ENCODE peak calls at places on chromosome 11, in six cellular contexts. A is left ventricle myocardium inferior, K is prostate gland, Z is mesenchymal stem cell, B is thyroid gland, I is AG04450. G is an unnamed sample.

GRCh38 chr11:126150256-126150655 is 61.2 kb downstream of the RPUSD4 start:
- DNase-seq in B (no peak), Z (no peak), I (no peak), K (no peak), A (no peak), G (no peak)

GRCh38 chr11:125990244-125990643 is 44.4 kb downstream of the VSIG10L2 start:
- DNase-seq in B (peak; percentile 80), I (no peak), A (no peak), Z (peak; percentile 11), K (no peak), G (peak; percentile 25)

GRCh38 chr11:115498354-115498753 is 5.9 kb downstream of the CADM1 start:
- DNase-seq in A (no peak), Z (no peak), I (no peak), K (no peak), B (no peak), G (no peak)

GRCh38 chr11:74819400-74819799 is 70.8 kb downstream of the RNF169 start:
- DNase-seq in I (no peak), Z (peak; percentile 30), B (no peak), K (no peak), A (no peak), G (no peak)

GRCh38 chr11:102448869-102449224 is 3.7 kb downstream of the TMEM123 start:
- DNase-seq in Z (no peak), K (no peak), A (no peak), I (no peak), B (no peak), G (no peak)

GRCh38 chr11:83801799-83802198 is 515.6 kb upstream of the CCDC90B start:
- DNase-seq in A (no peak), K (no peak), B (no peak), I (no peak), Z (no peak), G (no peak)

GRCh38 chr11:72812604-72812967 is 1.6 kb upstream of the ATG16L2 start:
- DNase-seq in A (no peak), Z (peak; percentile 33), I (no peak), K (no peak), B (no peak), G (no peak)

GRCh38 chr11:100851129-100851528 is 164.0 kb downstream of the ARHGAP42 start:
- DNase-seq in I (no peak), K (no peak), Z (no peak), A (no peak), B (no peak), G (no peak)

GRCh38 chr11:93908689-93909088 is 58.3 kb upstream of the VSTM5 start:
- DNase-seq in Z (peak; percentile 56), A (no peak), I (peak; percentile 78), K (no peak), B (no peak), G (no peak)

GRCh38 chr11:121459413-121460041 is 6.8 kb upstream of the SORL1-AS1 start:
- DNase-seq in K (no peak), I (no peak), Z (no peak), A (no peak), B (no peak), G (no peak)

GRCh38 chr11:20154381-20154780 is 5.9 kb downstream of the DBX1 start:
- DNase-seq in I (no peak), K (no peak), Z (peak; percentile 16), A (no peak), B (no peak), G (no peak)

GRCh38 chr11:1570001-1570453 is 2.0 kb downstream of the DUSP8 start:
- DNase-seq in I (no peak), B (no peak), K (no peak), Z (no peak), A (no peak), G (peak; percentile 38)

GRCh38 chr11:58628446-58628845 is 6.0 kb downstream of the CNTF start:
- DNase-seq in Z (no peak), I (no peak), A (peak; percentile 23), B (peak; percentile 91), K (no peak), G (peak; percentile 43)

GRCh38 chr11:119416606-119417580 is 6.1 kb downstream of the THY1 start:
- DNase-seq in A (no peak), K (no peak), B (peak; percentile 13), Z (no peak), I (no peak), G (no peak)

GRCh38 chr11:76629853-76630599 is 40.5 kb downstream of the LRRC32 start:
- DNase-seq in K (peak; percentile 15), A (peak; percentile 75), B (no peak), Z (no peak), I (no peak), G (peak; percentile 37)

GRCh38 chr11:16902182-16902581 is 112.0 kb downstream of the PLEKHA7 start:
- DNase-seq in Z (no peak), I (no peak), K (no peak), A (no peak), B (no peak), G (no peak)

GRCh38 chr11:118176400-118177134 is at the start of gene SCN2B:
- DNase-seq in I (no peak), B (no peak), K (no peak), Z (no peak), A (no peak), G (no peak)

GRCh38 chr11:19605500-19606371 is 106.9 kb upstream of the NAV2 start:
- DNase-seq in B (peak; percentile 49), I (no peak), A (no peak), K (peak; percentile 30), Z (peak; percentile 38), G (no peak)

GRCh38 chr11:105862736-105863367 is 159.2 kb downstream of the MSANTD4 start:
- DNase-seq in A (no peak), Z (peak; percentile 70), B (no peak), K (no peak), I (peak; percentile 13), G (no peak)

GRCh38 chr11:8779732-8780131 is 97.1 kb downstream of the RPL27A start:
- DNase-seq in K (no peak), A (no peak), I (no peak), Z (no peak), B (no peak), G (no peak)

GRCh38 chr11:59918987-59919589 is 19.1 kb upstream of the OOSP1 start:
- DNase-seq in Z (peak; percentile 61), K (no peak), I (no peak), B (no peak), A (no peak), G (peak; percentile 60)

GRCh38 chr11:64101461-64101860 is 64.5 kb downstream of the MACROD1 start:
- DNase-seq in I (no peak), K (no peak), B (peak; percentile 95), Z (no peak), A (no peak), G (no peak)

GRCh38 chr11:132032555-132032954 is 662.1 kb downstream of the NTM start:
- DNase-seq in A (no peak), B (no peak), Z (peak; percentile 56), K (no peak), I (peak; percentile 68), G (no peak)

GRCh38 chr11:122756417-122756816 is 81.9 kb upstream of the CRTAM start:
- DNase-seq in A (peak; percentile 33), I (no peak), K (no peak), Z (no peak), B (no peak), G (no peak)

DNA sequence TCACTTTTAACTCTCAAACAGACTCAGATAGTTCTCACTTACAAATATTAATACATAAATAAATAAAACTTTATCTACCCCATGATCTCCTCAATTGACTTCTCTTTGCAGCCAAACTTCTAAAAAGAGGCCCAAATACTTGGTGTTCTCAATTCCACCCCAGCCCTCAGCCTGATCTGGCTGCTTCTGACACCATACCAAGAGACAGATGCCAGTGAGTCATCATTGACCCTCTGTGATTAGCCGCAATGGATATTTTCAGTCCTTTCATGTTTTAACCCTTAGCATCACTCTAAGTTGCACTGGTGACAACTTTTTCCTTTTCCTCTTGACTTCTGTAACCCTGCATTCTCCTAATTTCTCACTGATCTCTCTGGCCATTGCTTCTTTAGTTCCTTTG is 184.1 kb upstream of the ARHGAP20 start:
- DNase-seq in I (peak; percentile 43), B (no peak), Z (peak; percentile 57), A (no peak), K (no peak), G (no peak)
- H3K27ac ChIP-seq in I (no peak overlapping the region), B (no peak overlapping the region), Z (no peak overlapping the region), A (no peak overlapping the region), K (no peak overlapping the region), G (no peak overlapping the region)

GRCh38 chr11:7436657-7437056 is 48.6 kb upstream of the OLFML1 start:
- DNase-seq in K (no peak), B (no peak), A (no peak), Z (no peak), I (no peak), G (no peak)
- H3K4me3 ChIP-seq in K (no peak overlapping the region), B (no peak overlapping the region), A (no peak overlapping the region), Z (no peak overlapping the region), I (no peak overlapping the region), G (no peak overlapping the region)

GRCh38 chr11:70568504-70569172 is 170.3 kb downstream of the CTTN start:
- DNase-seq in B (peak; percentile 34), A (peak; percentile 53), Z (peak; percentile 63), K (peak; percentile 17), I (no peak), G (no peak)

GRCh38 chr11:70570693-70571395 is 172.5 kb downstream of the CTTN start:
- DNase-seq in I (no peak), B (no peak), A (no peak), K (no peak), Z (no peak), G (no peak)

GRCh38 chr11:70569173-70569890 is 171.0 kb downstream of the CTTN start:
- DNase-seq in I (no peak), A (no peak), K (no peak), Z (no peak), B (no peak), G (no peak)

GRCh38 chr11:70567680-70568503 is 169.6 kb downstream of the CTTN start:
- DNase-seq in K (peak; percentile 50), Z (peak; percentile 54), A (peak; percentile 55), B (no peak), I (no peak), G (peak; percentile 14)

GRCh38 chr11:70569996-70570692 is 171.8 kb downstream of the CTTN start:
- DNase-seq in B (no peak), A (no peak), K (no peak), I (no peak), Z (no peak), G (no peak)
- H3K27ac ChIP-seq in B (no peak overlapping the region), A (no peak overlapping the region), K (no peak overlapping the region), I (no peak overlapping the region), Z (no peak overlapping the region), G (no peak overlapping the region)

DNA sequence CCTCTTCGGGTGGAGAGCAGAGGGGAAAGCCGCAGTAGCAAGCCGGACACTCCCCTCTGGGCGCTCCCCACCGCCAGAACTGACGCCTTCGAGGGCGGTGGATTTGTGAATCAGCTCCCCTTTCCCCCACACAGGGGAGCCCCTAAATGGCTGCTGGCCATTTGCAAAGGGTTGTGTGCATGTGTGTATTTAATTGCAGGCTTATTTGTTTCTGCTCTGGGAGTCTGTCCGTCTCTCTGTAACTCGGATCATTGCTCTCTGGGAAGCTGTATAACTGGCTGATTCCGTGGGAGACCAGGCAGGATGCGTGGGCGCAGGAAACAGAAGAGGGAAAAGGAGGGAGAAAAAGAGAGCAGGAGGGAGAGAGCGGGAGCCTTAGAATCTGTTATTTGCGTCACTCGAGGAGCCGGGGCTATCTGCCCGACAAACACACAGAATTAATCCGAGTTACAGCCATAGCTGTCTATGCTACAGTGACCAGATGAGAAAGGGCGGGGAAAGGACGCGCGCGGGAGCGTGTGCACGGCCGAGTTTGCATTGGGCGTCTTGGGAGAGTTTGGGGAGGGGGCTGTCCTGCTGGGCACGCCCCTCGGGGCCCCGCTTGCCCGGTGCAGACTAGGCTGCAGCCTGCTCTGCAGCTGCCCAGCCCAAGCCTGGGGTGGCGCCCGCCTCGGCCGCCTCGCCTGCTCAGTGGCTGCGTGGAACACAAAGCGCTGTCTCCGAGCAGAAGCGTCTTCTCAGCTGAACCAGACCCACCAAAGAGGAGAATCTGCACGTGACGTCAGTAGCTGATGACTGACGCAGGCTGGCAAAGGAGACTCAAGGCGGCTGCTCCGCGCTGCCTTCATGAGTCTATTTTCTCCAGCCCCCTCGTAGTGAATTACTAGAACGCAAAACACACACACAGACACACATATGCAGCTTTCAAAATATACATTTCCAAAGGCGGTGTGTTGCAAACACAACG is 105.3 kb upstream of the HSD17B12 start:
- DNase-seq in A (peak; percentile 21), K (no peak), I (peak; percentile 23), Z (peak; percentile 70), B (no peak), G (no peak)
- H3K4me3 ChIP-seq in A (peak overlapping the region; percentile 67), K (peak overlapping the region; percentile 5), I (peak overlapping the region; percentile 48), Z (peak overlapping the region; percentile 74), B (no peak overlapping the region), G (no peak overlapping the region)

G was measured in body of pancreas.